ENCODE peak calls at places on chromosomes 11 and 22, in seven cellular contexts. M is cardiac muscle cell, R is fibroblast of lung, C is lung, K is pancreas, E is mucosa of descending colon, S is left ventricle myocardium inferior. X is an unnamed sample.

GRCh38 chr11:96827164-96827563 is 437.4 kb downstream of the JRKL start:
- DNase-seq in M (peak), R (peak), C (no peak), K (no peak), E (no peak), S (no peak), X (peak)

GRCh38 chr22:48075604-48076400 is 1313.4 kb downstream of the TBC1D22A start:
- DNase-seq in M (no peak), R (no peak), C (no peak), K (no peak), E (no peak), S (no peak), X (no peak)

GRCh38 chr11:9057888-9058287 is 33.5 kb downstream of the SCUBE2 start:
- DNase-seq in M (no peak), R (no peak), C (no peak), K (no peak), E (no peak), S (no peak), X (no peak)

GRCh38 chr11:118263694-118264567 is at the start of gene MPZL2:
- DNase-seq in M (peak), R (no peak), C (peak), K (peak), E (peak), S (peak), X (no peak)

GRCh38 chr11:75547617-75548054 is 14.4 kb upstream of the SERPINH1 start:
- DNase-seq in M (peak), R (peak), C (peak), K (peak), E (peak), S (peak), X (peak)

GRCh38 chr11:94747136-94748110 is 20.7 kb upstream of the AMOTL1 start:
- DNase-seq in M (no peak), R (no peak), C (no peak), K (no peak), E (no peak), S (no peak), X (no peak)

GRCh38 chr11:64340671-64341335 is 799 bp downstream of the CCDC88B start:
- DNase-seq in M (peak), R (no peak), C (no peak), K (peak), E (peak), S (no peak), X (no peak)

GRCh38 chr11:134664863-134665535 is 253.0 kb upstream of the B3GAT1 start:
- DNase-seq in M (no peak), R (no peak), C (peak), K (no peak), E (no peak), S (no peak), X (no peak)

GRCh38 chr11:123454060-123454651 is 24.1 kb downstream of the GRAMD1B start:
- DNase-seq in M (no peak), R (no peak), C (no peak), K (no peak), E (no peak), S (no peak), X (peak)

GRCh38 chr11:132844956-132845355 is 687.3 kb downstream of the OPCML start:
- DNase-seq in M (peak), R (peak), C (no peak), K (no peak), E (no peak), S (no peak), X (peak)

GRCh38 chr22:45911601-45912271 is 65.2 kb downstream of the WNT7B start:
- DNase-seq in M (no peak), R (peak), C (peak), K (peak), E (no peak), S (peak), X (peak)

GRCh38 chr11:109086931-109087330 is 335.1 kb upstream of the C11orf87 start:
- DNase-seq in M (no peak), R (no peak), C (no peak), K (no peak), E (no peak), S (no peak), X (no peak)

GRCh38 chr11:80330302-80330701 is 889.5 kb upstream of the TENM4 start:
- DNase-seq in M (no peak), R (peak), C (no peak), K (no peak), E (no peak), S (no peak), X (no peak)

GRCh38 chr11:57133616-57134015 is 48.1 kb upstream of the LRRC55 start:
- DNase-seq in M (no peak), R (no peak), C (no peak), K (no peak), E (no peak), S (no peak), X (no peak)

GRCh38 chr11:7186190-7186589 is 65.5 kb upstream of the SYT9 start:
- DNase-seq in M (no peak), R (no peak), C (no peak), K (no peak), E (no peak), S (no peak), X (peak)

GRCh38 chr11:36380296-36381004 is 84.4 kb downstream of the PRR5L start:
- DNase-seq in M (no peak), R (no peak), C (no peak), K (no peak), E (no peak), S (no peak), X (no peak)
- H3K4me3 ChIP-seq in M (no peak), R (no peak), C (no peak), K (no peak), E (no peak), S (no peak), X (no peak)

GRCh38 chr11:86058360-86058759 is 10.5 kb downstream of the PICALM start:
- DNase-seq in M (no peak), R (no peak), C (no peak), K (no peak), E (no peak), S (no peak), X (peak)
- TF ChIP-seq CTCF in M (no peak), R (no peak), C (no peak), K (no peak), E (no peak), S (no peak), X (no peak)

GRCh38 chr11:1838077-1838425 is 730 bp upstream of the TNNI2 start:
- DNase-seq in M (no peak), R (no peak), C (no peak), K (no peak), E (no peak), S (no peak), X (no peak)

GRCh38 chr11:1838426-1839131 is at the start of gene TNNI2:
- DNase-seq in M (no peak), R (no peak), C (no peak), K (peak), E (peak), S (peak), X (no peak)

GRCh38 chr11:1835671-1836010 is 851 bp downstream of the SYT8 start:
- DNase-seq in M (no peak), R (no peak), C (no peak), K (peak), E (peak), S (no peak), X (no peak)

GRCh38 chr11:1836011-1836945 is 1.5 kb downstream of the SYT8 start:
- DNase-seq in M (no peak), R (no peak), C (no peak), K (peak), E (peak), S (peak), X (no peak)

GRCh38 chr11:1837171-1838076 is 1.4 kb upstream of the TNNI2 start:
- DNase-seq in M (peak), R (peak), C (no peak), K (peak), E (peak), S (peak), X (peak)
- H3K4me3 ChIP-seq in M (no peak), R (no peak), C (no peak), K (no peak), E (no peak), S (no peak), X (no peak)

DNA sequence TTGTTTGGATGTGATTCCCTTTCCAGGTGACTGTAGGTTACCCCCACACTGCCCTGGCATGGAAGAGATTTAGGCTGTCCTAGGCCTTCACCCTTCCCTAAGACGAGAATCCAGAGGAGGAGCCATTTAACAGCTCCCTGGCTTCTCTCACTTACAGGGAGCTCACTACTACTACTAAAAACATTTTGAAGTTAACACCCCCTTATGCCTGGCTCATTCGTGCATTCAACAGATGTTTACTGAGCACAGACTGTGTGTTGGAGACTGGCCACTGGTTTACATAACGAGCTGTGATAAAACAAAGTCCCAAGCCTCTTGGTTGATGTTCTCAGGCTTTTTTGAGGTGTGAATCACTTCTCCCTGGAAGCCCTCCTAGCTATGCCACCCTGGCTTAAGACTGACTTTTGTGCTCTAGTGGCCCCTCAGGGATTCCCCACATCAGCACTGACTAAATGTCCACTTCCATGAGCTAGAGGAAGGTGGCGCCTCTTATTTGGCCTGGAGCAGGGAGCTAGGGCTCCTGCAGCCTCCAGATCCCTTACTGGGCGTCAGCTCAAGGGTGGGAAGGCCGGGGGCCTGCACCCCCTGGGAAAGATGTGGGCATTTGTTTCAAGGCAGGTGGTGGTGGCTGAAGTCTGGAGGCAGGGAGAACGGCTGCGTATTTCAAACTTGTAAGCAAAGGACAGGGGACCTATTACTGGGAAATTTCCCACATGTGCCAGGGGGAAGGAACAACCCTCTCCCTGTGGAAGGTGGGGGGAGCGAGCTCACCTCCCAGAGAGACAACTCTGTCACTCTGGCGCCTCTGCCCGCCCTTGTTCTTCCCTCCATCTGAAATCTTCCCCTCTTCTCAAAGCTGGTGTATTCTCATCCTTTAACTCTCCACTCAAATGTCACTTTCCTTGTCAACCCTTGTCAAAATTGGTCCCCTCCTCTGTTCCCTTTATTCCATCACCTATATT is 19.4 kb upstream of the MALAT1 start:
- DNase-seq in M (no peak), R (peak), C (no peak), K (peak), E (peak), S (peak), X (peak)
- TF ChIP-seq CTCF in M (peak), R (peak), C (peak), K (no peak), E (no peak), S (peak), X (peak)

GRCh38 chr11:1891831-1892115 is at the start of gene PRR33:
- DNase-seq in M (no peak), R (no peak), C (no peak), K (no peak), E (no peak), S (no peak), X (no peak)
- H3K4me3 ChIP-seq in M (no peak), R (no peak), C (no peak), K (no peak), E (no peak), S (no peak), X (no peak)

GRCh38 chr11:120931057-120931779 is 92.7 kb upstream of the TBCEL start:
- DNase-seq in M (no peak), R (no peak), C (no peak), K (no peak), E (no peak), S (no peak), X (no peak)
- TF ChIP-seq CTCF in M (no peak), R (no peak), C (no peak), K (no peak), E (no peak), S (no peak), X (peak)

DNA sequence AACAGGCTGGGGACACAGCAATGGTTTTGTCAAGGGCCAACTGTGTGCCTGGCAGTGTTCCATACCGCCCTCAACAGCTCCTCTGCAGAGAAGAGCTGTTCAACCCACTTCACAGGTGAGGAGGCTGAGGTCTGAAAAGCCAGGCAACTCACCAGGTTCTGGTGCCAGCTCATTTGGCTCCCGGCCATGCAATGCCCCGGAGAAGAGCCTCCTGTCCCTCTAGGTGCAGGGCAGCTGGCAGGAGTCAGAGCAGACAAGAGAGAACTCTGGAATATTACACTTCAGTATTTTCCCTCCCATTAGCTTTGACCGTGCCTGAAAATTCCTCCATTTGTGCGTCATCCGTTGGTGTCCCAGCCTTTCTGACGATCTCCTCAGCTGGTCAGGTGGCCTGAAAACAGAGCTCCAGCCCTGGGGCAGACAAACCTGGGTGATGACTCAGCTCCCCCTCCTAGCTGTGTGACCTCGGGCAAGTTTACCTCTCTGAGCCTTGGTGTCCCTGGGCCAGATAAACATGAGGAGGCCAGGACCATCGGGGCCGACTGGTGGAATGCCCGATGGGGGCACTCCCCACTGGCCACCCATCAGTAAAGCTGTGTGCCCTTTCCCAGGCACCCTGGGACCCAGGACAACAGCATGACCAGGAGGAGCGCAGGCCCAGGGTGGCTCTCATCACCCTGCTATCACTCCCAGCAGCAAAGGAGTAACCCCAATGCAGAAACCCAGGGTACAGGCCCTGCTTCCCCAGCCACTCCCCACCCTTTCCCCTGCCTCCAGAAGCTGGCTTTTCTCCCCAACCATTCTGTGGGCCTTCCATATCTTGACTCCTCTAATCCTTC is 9.6 kb upstream of the C1QTNF6 start:
- DNase-seq in M (no peak), R (no peak), C (peak), K (peak), E (peak), S (no peak), X (peak)
- H3K4me3 ChIP-seq in M (no peak), R (no peak), C (no peak), K (peak), E (no peak), S (peak), X (peak)

DNA sequence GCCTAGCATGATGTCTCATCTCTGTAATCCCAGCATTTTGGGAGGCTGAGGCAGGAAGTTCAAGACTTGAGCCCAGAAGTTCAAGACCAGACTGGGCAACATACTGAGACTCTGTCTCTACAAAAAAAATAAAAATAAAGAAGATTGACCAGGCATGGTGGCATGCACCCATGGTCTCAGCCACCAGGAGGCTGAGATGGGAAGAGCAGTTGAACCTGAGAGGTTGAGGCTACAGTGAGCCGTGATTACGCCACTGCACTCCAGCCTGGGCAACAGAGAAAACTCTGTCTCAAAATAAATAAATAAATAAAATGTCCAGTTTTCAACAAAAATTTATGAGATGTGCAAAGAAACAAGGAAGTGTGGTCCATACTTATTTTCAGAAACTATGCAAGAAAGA is 28.3 kb downstream of the EFCAB6 start:
- DNase-seq in M (no peak), R (no peak), C (no peak), K (no peak), E (no peak), S (no peak), X (no peak)
- TF ChIP-seq CTCF in M (peak), R (peak), C (no peak), K (no peak), E (no peak), S (no peak), X (peak)

X was measured in fibroblast of the aortic adventitia.